ENCODE peak calls at places on chromosomes 4 and X, in six cellular contexts. N, S, F, X, A and O are unnamed samples.

GRCh38 chrX:112849010-112849409 is 8.4 kb upstream of the AMOT start:
- DNase-seq in N (no peak), S (no peak), F (peak; percentile 44), X (no peak), A (no peak), O (no peak)

GRCh38 chr4:80202784-80203553 is 5.7 kb downstream of the PRDM8 start:
- DNase-seq in N (no peak), S (peak; percentile 37), F (peak; percentile 35), X (no peak), A (peak; percentile 9), O (no peak)

GRCh38 chr4:26083987-26084386 is 170.0 kb downstream of the SMIM20 start:
- DNase-seq in N (peak; percentile 58), S (no peak), F (peak; percentile 95), X (no peak), A (no peak), O (no peak)

GRCh38 chr4:153806073-153806472 is 17.2 kb upstream of the SFRP2 start:
- DNase-seq in N (no peak), S (no peak), F (no peak), X (no peak), A (no peak), O (no peak)

GRCh38 chr4:21469438-21470032 is 479.0 kb downstream of the KCNIP4 start:
- DNase-seq in N (no peak), S (peak; percentile 40), F (no peak), X (no peak), A (no peak), O (no peak)

GRCh38 chrX:71304561-71304960 is 3.0 kb downstream of the ITGB1BP2 start:
- DNase-seq in N (no peak), S (no peak), F (no peak), X (no peak), A (no peak), O (no peak)

GRCh38 chr4:17030543-17030942 is 132.1 kb upstream of the LDB2 start:
- DNase-seq in N (no peak), S (peak; percentile 84), F (peak; percentile 96), X (no peak), A (no peak), O (no peak)

GRCh38 chr4:153616005-153616555 is 68.0 kb upstream of the TLR2 start:
- DNase-seq in N (no peak), S (peak; percentile 40), F (no peak), X (no peak), A (no peak), O (no peak)

GRCh38 chrX:54560411-54560810 is 30.4 kb downstream of the GNL3L start:
- DNase-seq in N (no peak), S (peak; percentile 2), F (no peak), X (no peak), A (no peak), O (no peak)

GRCh38 chr4:105951198-105951597 is 55.9 kb downstream of the NPNT start:
- DNase-seq in N (no peak), S (no peak), F (peak; percentile 8), X (no peak), A (no peak), O (no peak)

GRCh38 chrX:18674417-18674787 is 2.5 kb upstream of the RS1 start:
- DNase-seq in N (no peak), S (peak; percentile 4), F (no peak), X (no peak), A (peak; percentile 1), O (no peak)

GRCh38 chrX:70979136-70979762 is 48.4 kb upstream of the SLC7A3 start:
- DNase-seq in N (no peak), S (peak; percentile 6), F (peak; percentile 52), X (no peak), A (no peak), O (no peak)

GRCh38 chr4:61375316-61375715 is 175.2 kb downstream of the ADGRL3 start:
- DNase-seq in N (no peak), S (no peak), F (no peak), X (no peak), A (no peak), O (no peak)

GRCh38 chr4:151939670-151940069 is 178.9 kb upstream of the GATB start:
- DNase-seq in N (no peak), S (no peak), F (no peak), X (no peak), A (no peak), O (peak; percentile 16)

GRCh38 chr4:77201857-77202256 is 44.9 kb downstream of the CCNG2 start:
- DNase-seq in N (no peak), S (no peak), F (no peak), X (no peak), A (no peak), O (no peak)

GRCh38 chrX:66200855-66201795 is 37.1 kb downstream of the HEPH start:
- DNase-seq in N (no peak), S (no peak), F (peak; percentile 17), X (no peak), A (no peak), O (no peak)

DNA sequence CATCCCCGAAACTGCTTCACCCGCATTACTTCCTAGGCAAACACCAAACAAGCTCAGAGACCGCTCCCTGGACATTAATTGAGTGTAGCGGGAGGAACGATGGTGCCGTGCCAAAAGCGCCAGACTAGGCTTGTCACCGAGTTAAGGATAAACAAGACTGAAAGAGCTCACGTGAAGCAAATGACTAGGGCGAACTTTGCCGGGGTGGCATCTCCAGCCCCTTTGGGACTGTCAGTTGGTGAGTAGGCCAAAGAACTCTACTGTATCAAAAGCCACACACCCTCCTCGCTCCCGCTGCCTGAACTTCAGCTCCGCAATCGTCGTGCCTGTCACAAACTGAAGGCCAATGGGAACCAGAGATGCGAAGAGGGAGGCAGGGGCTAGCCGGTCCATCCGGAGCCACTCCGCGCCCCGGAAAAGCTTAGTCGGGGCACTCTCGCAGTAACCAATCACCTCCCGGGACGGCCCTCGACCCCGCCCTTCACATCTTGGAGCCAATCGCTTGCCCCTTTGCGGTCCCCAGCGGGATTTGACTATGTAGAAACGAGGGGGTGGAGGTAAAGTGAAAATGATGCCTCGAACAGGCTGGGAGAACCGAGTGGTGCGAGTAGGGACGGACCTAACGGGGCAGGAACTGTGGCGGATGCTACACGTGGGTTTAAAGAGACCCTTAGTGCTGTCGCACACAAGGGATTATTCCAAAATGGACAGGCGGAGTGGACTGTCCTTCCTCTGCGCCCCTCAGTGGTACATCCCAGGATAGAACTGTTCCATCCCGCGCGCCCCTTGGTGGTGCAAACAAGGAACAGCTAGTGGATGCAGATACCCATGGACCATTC is 37.0 kb upstream of the FAM156A start:
- DNase-seq in N (peak; percentile 89), S (peak; percentile 95), F (peak; percentile 94), X (peak; percentile 68), A (peak; percentile 56), O (peak; percentile 94)
- TF ChIP-seq POLR2A in N (no peak), S (no peak), F (no peak), X (no peak), A (no peak), O (no peak)

GRCh38 chr4:7867191-7867590 is 72.5 kb downstream of the AFAP1 start:
- DNase-seq in N (no peak), S (no peak), F (no peak), X (no peak), A (no peak), O (no peak)

GRCh38 chr4:7867701-7868429 is 71.8 kb downstream of the AFAP1 start:
- DNase-seq in N (no peak), S (no peak), F (peak; percentile 73), X (no peak), A (no peak), O (no peak)

GRCh38 chr4:7871356-7871755 is 68.3 kb downstream of the AFAP1 start:
- DNase-seq in N (no peak), S (no peak), F (no peak), X (no peak), A (no peak), O (no peak)

GRCh38 chr4:7868430-7868775 is 71.3 kb downstream of the AFAP1 start:
- DNase-seq in N (no peak), S (no peak), F (no peak), X (no peak), A (no peak), O (no peak)

GRCh38 chr4:7868892-7869471 is 70.7 kb downstream of the AFAP1 start:
- DNase-seq in N (no peak), S (no peak), F (no peak), X (no peak), A (no peak), O (no peak)
- TF ChIP-seq CTCF in N (no peak), S (no peak), F (no peak), X (no peak), A (no peak), O (no peak)

GRCh38 chr4:158829254-158829653 is 60.4 kb downstream of the FNIP2 start:
- DNase-seq in N (no peak), S (no peak), F (no peak), X (no peak), A (no peak), O (no peak)
- H3K27me3 ChIP-seq in N (no peaks in the 10 kb centered on the region), S (no peaks in the 10 kb centered on the region), F (no peaks in the 10 kb centered on the region), X (no peaks in the 10 kb centered on the region), A (no peaks in the 10 kb centered on the region), O (no peaks in the 10 kb centered on the region)

DNA sequence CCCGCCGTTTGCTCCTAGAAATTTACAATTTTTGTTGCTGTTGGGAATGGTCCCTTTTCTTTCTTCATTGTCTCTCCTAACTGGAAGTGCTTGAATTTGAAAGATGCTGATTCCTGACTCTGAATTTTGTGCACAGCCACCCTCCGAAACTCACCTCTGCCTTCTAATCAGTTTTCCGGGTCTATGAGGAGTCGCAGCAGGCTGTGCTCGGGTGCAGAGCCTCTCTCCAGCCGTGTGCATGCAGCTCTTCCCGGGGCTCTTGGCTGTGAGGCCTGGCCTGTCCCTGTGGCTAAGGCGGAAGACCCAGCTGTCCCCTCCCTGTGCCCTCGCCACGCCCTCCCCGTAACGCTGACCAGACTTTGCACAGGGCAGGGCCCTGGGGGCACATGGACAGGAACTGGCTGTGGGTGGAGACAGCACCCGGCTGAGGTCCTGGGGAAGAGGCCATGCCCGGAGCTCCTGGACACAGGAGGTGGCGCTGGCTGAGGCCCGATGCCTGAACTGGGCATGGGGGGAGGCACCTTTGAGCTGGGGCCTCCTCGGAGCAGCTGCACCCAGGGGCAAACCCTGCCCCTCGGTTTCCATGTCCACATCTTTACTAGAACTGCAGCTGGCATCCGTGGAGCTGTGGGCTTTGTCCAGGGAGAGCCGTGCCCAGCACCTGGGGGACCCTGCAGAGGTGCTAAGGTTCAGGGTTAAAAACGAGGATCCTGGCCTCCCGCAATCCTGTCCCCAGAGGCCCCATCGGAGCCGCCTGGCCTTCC is 32.6 kb upstream of the SPON2 start:
- DNase-seq in N (no peak), S (no peak), F (no peak), X (no peak), A (no peak), O (peak; percentile 79)
- TF ChIP-seq POLR2A in N (no peak), S (no peak), F (no peak), X (no peak), A (no peak), O (no peak)

GRCh38 chrX:69493193-69493592 is 10.9 kb upstream of the NALF2 start:
- DNase-seq in N (no peak), S (peak; percentile 1), F (no peak), X (no peak), A (no peak), O (no peak)
- TF ChIP-seq CTCF in N (peak; percentile 57), S (peak; percentile 6), F (peak; percentile 30), X (no peak), A (peak; percentile 26), O (no peak)